ENCODE peak calls at places on chromosomes 6 and 20, in six cellular contexts. C, U, W, F, J and R are unnamed samples.

GRCh38 chr20:53070714-53071392 is 98.7 kb downstream of the TSHZ2 start:
- DNase-seq in U (no peak), F (no peak), W (no peak), J (no peak), C (no peak), R (peak)

GRCh38 chr20:48090784-48091183 is 305.5 kb upstream of the SULF2 start:
- DNase-seq in C (no peak), J (no peak), U (no peak), W (no peak), F (no peak), R (no peak)

GRCh38 chr6:33588894-33589293 is 8.8 kb upstream of the BAK1 start:
- DNase-seq in J (no peak), C (no peak), F (no peak), U (no peak), W (no peak), R (no peak)

GRCh38 chr20:17504898-17505663 is 26.1 kb downstream of the BFSP1 start:
- DNase-seq in J (peak), F (peak), W (peak), C (peak), U (peak), R (peak)

GRCh38 chr6:26602262-26602661 is 5.5 kb downstream of the ABT1 start:
- DNase-seq in U (no peak), J (no peak), W (no peak), F (no peak), C (no peak), R (no peak)

GRCh38 chr6:167707686-167708500 is 118.8 kb upstream of the AFDN start:
- DNase-seq in U (no peak), F (no peak), C (no peak), W (no peak), J (no peak), R (no peak)

GRCh38 chr20:25299801-25300200 is 51.9 kb downstream of the PYGB start:
- DNase-seq in C (peak), F (no peak), W (peak), J (no peak), U (peak), R (peak)

GRCh38 chr20:15900443-15900842 is 672.8 kb downstream of the KIF16B start:
- DNase-seq in U (no peak), J (no peak), F (no peak), C (no peak), W (no peak), R (no peak)

GRCh38 chr6:81772741-81773140 is 20.3 kb upstream of the TENT5A start:
- DNase-seq in F (no peak), W (peak), C (no peak), J (peak), U (peak), R (peak)

GRCh38 chr6:112343375-112343774 is 3.8 kb upstream of the RFPL4B start:
- DNase-seq in W (no peak), J (no peak), F (no peak), C (no peak), U (no peak), R (no peak)

GRCh38 chr6:52534966-52535390 is 41.9 kb downstream of the TRAM2 start:
- DNase-seq in J (peak), U (no peak), C (no peak), W (peak), F (no peak), R (no peak)

GRCh38 chr6:48611332-48611731 is 500.3 kb upstream of the PTCHD4 start:
- DNase-seq in J (no peak), F (no peak), C (no peak), W (no peak), U (no peak), R (no peak)

GRCh38 chr6:157587127-157587729 is 206.2 kb downstream of the ZDHHC14 start:
- DNase-seq in U (no peak), C (no peak), W (no peak), F (no peak), J (no peak), R (no peak)

GRCh38 chr6:54179152-54179551 is 67.9 kb downstream of the MLIP start:
- DNase-seq in F (no peak), U (no peak), C (no peak), W (no peak), J (no peak), R (no peak)

GRCh38 chr6:161951139-161951538 is 677.3 kb upstream of the AGPAT4 start:
- DNase-seq in J (no peak), C (no peak), F (no peak), W (no peak), U (no peak), R (no peak)

GRCh38 chr6:34237722-34238506 is 1.2 kb downstream of the HMGA1 start:
- DNase-seq in C (peak), F (peak), W (peak), U (peak), J (no peak), R (no peak)

GRCh38 chr20:9884666-9885065 is 45.8 kb upstream of the PAK5 start:
- DNase-seq in J (no peak), W (peak), C (no peak), F (no peak), U (no peak), R (peak)

GRCh38 chr6:111663232-111663631 is 57.6 kb upstream of the TRAF3IP2 start:
- DNase-seq in U (no peak), J (no peak), C (peak), F (no peak), W (no peak), R (no peak)

GRCh38 chr6:102848796-102849195 is 1455.3 kb downstream of the GRIK2 start:
- DNase-seq in U (no peak), F (peak), C (no peak), W (peak), J (no peak), R (peak)

GRCh38 chr20:37527638-37528441 is at the start of gene BLCAP:
- DNase-seq in F (peak), C (peak), U (peak), W (peak), J (peak), R (peak)

GRCh38 chr6:163099621-163100171 is 314.8 kb upstream of the QKI start:
- DNase-seq in F (no peak), J (no peak), U (no peak), C (no peak), W (no peak), R (no peak)

GRCh38 chr6:18585032-18585573 is 198.0 kb downstream of the RNF144B start:
- DNase-seq in J (peak), F (no peak), C (no peak), W (peak), U (peak), R (peak)

GRCh38 chr20:9615766-9616454 is 101.5 kb downstream of the LAMP5 start:
- DNase-seq in C (no peak), F (no peak), U (no peak), W (no peak), J (no peak), R (no peak)

GRCh38 chr20:61873651-61874420 is 191.8 kb downstream of the TAF4 start:
- DNase-seq in W (no peak), C (peak), U (no peak), J (no peak), F (no peak), R (no peak)

GRCh38 chr20:63238491-63239126 is 2.9 kb downstream of the BIRC7 start:
- DNase-seq in U (no peak), W (no peak), C (no peak), J (no peak), F (no peak), R (no peak)

GRCh38 chr6:159871911-159872310 is 18.9 kb upstream of the MAS1 start:
- DNase-seq in U (no peak), J (no peak), W (peak), F (no peak), C (no peak), R (no peak)

GRCh38 chr6:169990095-169991030 is 238.9 kb downstream of the ERMARD start:
- DNase-seq in W (no peak), U (no peak), J (no peak), F (no peak), C (no peak), R (no peak)

GRCh38 chr20:6708010-6708409 is 59.5 kb upstream of the BMP2 start:
- DNase-seq in F (no peak), W (no peak), U (peak), C (peak), J (peak), R (peak)

GRCh38 chr6:135534773-135535380 is 37.3 kb upstream of the AHI1 start:
- DNase-seq in F (no peak), W (peak), U (no peak), J (peak), C (no peak), R (no peak)

GRCh38 chr6:116392158-116393032 is 21.6 kb downstream of the DSE start:
- DNase-seq in U (no peak), J (no peak), C (no peak), W (peak), F (no peak), R (peak)